ENCODE peak calls at places on chromosomes 1 and 21, in eight cellular contexts. X is IMR-90, V is psoas muscle, B is heart left ventricle, Q is ovary, E is HCT116, O is right lobe of liver, T is heart right ventricle. F is an unnamed sample. For H3K4me1, the result is how much of the 10 kb centered on the place peaks cover.

GRCh38 chr1:54516249-54516920 is 31.6 kb upstream of the ACOT11 start:
- DNase-seq in T (no peak), Q (no peak), B (no peak), X (peak), O (no peak), V (no peak), E (no peak), F (no peak)

GRCh38 chr21:35139382-35139715 is 90.2 kb upstream of the RUNX1 start:
- DNase-seq in O (no peak), E (no peak), V (no peak), Q (no peak), T (no peak), B (no peak), X (no peak), F (no peak)

GRCh38 chr1:7261490-7261889 is 476.2 kb downstream of the CAMTA1 start:
- DNase-seq in B (no peak), T (no peak), V (no peak), X (no peak), O (no peak), E (no peak), Q (no peak), F (no peak)

GRCh38 chr1:29655145-29655544 is 418.8 kb downstream of the PTPRU start:
- DNase-seq in T (no peak), B (no peak), Q (no peak), V (no peak), X (no peak), O (no peak), E (no peak), F (no peak)

GRCh38 chr1:163196449-163196787 is 6.3 kb downstream of the RGS5 start:
- DNase-seq in Q (no peak), E (no peak), X (no peak), T (no peak), V (no peak), B (no peak), O (no peak), F (no peak)

GRCh38 chr21:42366292-42367010 is at the start of gene TFF1:
- DNase-seq in O (no peak), T (no peak), V (no peak), E (no peak), B (no peak), Q (no peak), X (peak), F (no peak)

GRCh38 chr1:26705788-26706237 is 10.0 kb downstream of the ARID1A start:
- DNase-seq in Q (no peak), T (no peak), E (no peak), X (peak), V (no peak), O (no peak), B (no peak), F (no peak)

GRCh38 chr1:113540328-113540727 is 150.0 kb downstream of the MAGI3 start:
- DNase-seq in B (no peak), V (no peak), X (no peak), E (no peak), Q (no peak), T (no peak), O (no peak), F (no peak)

GRCh38 chr1:6419803-6420593 is at the start of gene HES2:
- DNase-seq in T (no peak), Q (no peak), B (no peak), O (no peak), V (no peak), X (no peak), E (no peak), F (peak)

GRCh38 chr1:79355073-79355472 is 348.5 kb upstream of the ADGRL4 start:
- DNase-seq in B (no peak), O (no peak), T (no peak), Q (no peak), E (no peak), X (peak), V (no peak), F (no peak)

GRCh38 chr1:165387956-165388355 is 31.4 kb upstream of the LMX1A start:
- DNase-seq in X (no peak), E (no peak), B (no peak), V (no peak), Q (no peak), O (no peak), T (no peak), F (no peak)

GRCh38 chr1:200346744-200347143 is 63.1 kb downstream of the ZNF281 start:
- DNase-seq in T (no peak), B (no peak), Q (no peak), X (peak), V (no peak), E (no peak), O (no peak), F (no peak)

GRCh38 chr1:87404306-87404705 is 75.6 kb downstream of the LMO4 start:
- DNase-seq in T (no peak), B (no peak), O (no peak), Q (no peak), X (no peak), E (no peak), V (no peak), F (no peak)

GRCh38 chr1:18957136-18957521 is 653 bp upstream of the IFFO2 start:
- DNase-seq in B (no peak), O (no peak), T (no peak), Q (no peak), E (no peak), X (no peak), V (no peak), F (peak)

GRCh38 chr1:201885531-201886075 is 3.1 kb upstream of the SHISA4 start:
- DNase-seq in Q (no peak), B (no peak), X (peak), V (peak), T (no peak), O (no peak), E (peak), F (no peak)

GRCh38 chr1:227572752-227573151 is 9.4 kb downstream of the ZNF678 start:
- DNase-seq in O (no peak), Q (no peak), T (peak), E (no peak), X (no peak), B (no peak), V (no peak), F (no peak)

GRCh38 chr1:237619553-237619952 is 271.2 kb downstream of the ZP4 start:
- DNase-seq in V (no peak), E (no peak), O (no peak), T (no peak), X (no peak), Q (no peak), B (no peak), F (no peak)

GRCh38 chr1:224493269-224493668 is 58.7 kb upstream of the WDR26 start:
- DNase-seq in E (no peak), O (no peak), B (no peak), X (no peak), T (no peak), V (no peak), Q (no peak), F (no peak)

GRCh38 chr1:182724215-182724614 is 39.8 kb upstream of the RGS8 start:
- DNase-seq in O (no peak), B (no peak), T (no peak), V (no peak), Q (no peak), E (no peak), X (no peak), F (no peak)

GRCh38 chr1:19398309-19398760 is 86.2 kb downstream of the SLC66A1 start:
- DNase-seq in T (no peak), E (no peak), Q (peak), O (no peak), B (no peak), V (no peak), X (peak), F (no peak)

GRCh38 chr1:197224160-197224559 is 43.9 kb upstream of the CRB1 start:
- DNase-seq in O (no peak), X (no peak), Q (no peak), E (no peak), B (no peak), T (no peak), V (no peak), F (no peak)

GRCh38 chr1:151915066-151915686 is 5.9 kb upstream of the THEM4 start:
- DNase-seq in X (peak), Q (no peak), T (no peak), B (no peak), O (no peak), E (no peak), V (no peak), F (no peak)

GRCh38 chr21:43362928-43363314 is 64.0 kb downstream of the SIK1 start:
- DNase-seq in Q (no peak), V (no peak), E (no peak), B (no peak), T (peak), X (no peak), O (peak), F (no peak)

GRCh38 chr21:31282095-31282709 is 61.9 kb downstream of the TIAM1 start:
- DNase-seq in V (peak), T (no peak), X (peak), E (peak), B (peak), Q (no peak), O (no peak), F (no peak)

GRCh38 chr1:226082959-226083302 is 20.4 kb downstream of the H3-3A start:
- DNase-seq in O (peak), Q (peak), X (no peak), E (no peak), V (peak), B (peak), T (peak), F (peak)

GRCh38 chr21:16176570-16176969 is 446.8 kb downstream of the USP25 start:
- DNase-seq in B (no peak), E (no peak), Q (peak), O (no peak), T (no peak), V (no peak), X (no peak), F (no peak)

GRCh38 chr1:170623171-170623570 is 40.8 kb upstream of the PRRX1 start:
- DNase-seq in V (no peak), E (peak), B (no peak), O (no peak), T (no peak), Q (no peak), X (peak), F (no peak)

GRCh38 chr1:11790880-11791715 is 14.7 kb downstream of the MTHFR start:
- DNase-seq in X (peak), V (peak), T (peak), E (peak), Q (peak), B (peak), O (peak), F (peak)

GRCh38 chr1:178324003-178324402 is 172.8 kb downstream of the CLEC20A start:
- DNase-seq in Q (no peak), X (peak), B (no peak), T (no peak), E (no peak), O (no peak), V (no peak), F (no peak)

GRCh38 chr1:155984341-155984740 is 6.0 kb upstream of the ARHGEF2 start:
- DNase-seq in V (no peak), B (no peak), Q (no peak), T (no peak), E (no peak), O (no peak), X (no peak), F (no peak)
- H3K4me1 ChIP-seq in V (under half), B (half or more), Q (under half), T (under half), E (under half), O (under half), X (under half), F (under half)

GRCh38 chr1:214551436-214552173 is at the start of gene PTPN14:
- DNase-seq in Q (peak), V (peak), B (peak), X (peak), O (peak), E (peak), T (peak), F (peak)
- TF ChIP-seq CTCF in Q (peak), V (peak), B (no peak), X (peak), O (no peak), E (peak), T (no peak), F (no peak)

DNA sequence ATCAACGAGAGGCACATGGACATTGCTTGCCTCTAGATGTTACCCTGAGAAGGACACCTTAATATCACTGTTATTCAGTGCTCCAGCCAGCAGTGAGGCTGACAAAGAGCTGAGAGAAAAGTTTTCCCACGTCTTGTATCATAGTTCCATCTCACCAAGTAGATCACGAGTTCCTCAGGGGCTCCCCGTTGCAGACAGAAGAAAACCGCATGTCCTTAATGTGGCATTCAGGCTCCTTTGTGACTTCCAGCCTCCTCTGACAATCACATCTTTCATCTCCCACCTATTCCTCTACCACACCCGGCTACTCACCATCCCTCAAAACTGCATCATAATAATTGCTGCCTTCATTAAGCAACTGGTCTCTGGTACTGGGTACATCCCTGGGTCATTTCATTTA is 75.3 kb downstream of the DMRTA2 start:
- DNase-seq in O (no peak), V (no peak), Q (no peak), B (no peak), X (no peak), E (no peak), T (no peak), F (no peak)
- H3K4me1 ChIP-seq in O (under half), V (under half), Q (under half), B (under half), X (under half), E (under half), T (under half), F (under half)

DNA sequence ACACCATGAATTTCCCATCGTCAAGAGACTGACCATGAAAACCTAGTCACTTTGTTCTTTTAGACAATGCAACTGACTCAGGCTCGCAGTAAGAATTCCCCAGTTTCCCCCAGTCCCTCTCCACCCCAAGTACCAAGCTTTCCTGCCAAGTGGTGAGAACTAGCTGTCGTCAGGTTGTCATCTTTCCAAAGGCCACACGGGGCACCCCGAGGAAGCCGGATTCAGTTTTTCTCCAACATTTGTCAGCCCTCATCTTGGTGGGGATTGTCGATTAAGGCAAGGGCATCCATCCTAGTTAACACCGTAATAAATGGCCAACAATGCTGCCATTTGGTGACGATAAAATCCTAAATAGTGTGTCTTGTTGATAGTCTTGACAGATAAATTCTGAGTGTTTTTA is 56.0 kb upstream of the PROX1 start:
- DNase-seq in X (no peak), Q (no peak), B (no peak), E (peak), T (no peak), O (no peak), V (no peak), F (no peak)
- TF ChIP-seq CTCF in X (no peak), Q (no peak), B (no peak), E (peak), T (no peak), O (peak), V (no peak), F (no peak)

GRCh38 chr1:25694591-25695007 is 78.0 kb downstream of the MAN1C1 start:
- DNase-seq in E (no peak), V (no peak), X (peak), B (no peak), O (no peak), Q (no peak), T (no peak), F (no peak)

GRCh38 chr1:25692560-25692959 is 76.0 kb downstream of the MAN1C1 start:
- DNase-seq in T (no peak), O (no peak), E (no peak), Q (no peak), B (no peak), V (no peak), X (no peak), F (no peak)

GRCh38 chr1:25695066-25695990 is 78.7 kb downstream of the MAN1C1 start:
- DNase-seq in E (no peak), Q (peak), T (peak), O (peak), X (peak), V (peak), B (peak), F (peak)

GRCh38 chr1:25695991-25696330 is 79.4 kb downstream of the MAN1C1 start:
- DNase-seq in E (no peak), B (no peak), Q (no peak), O (no peak), X (peak), T (no peak), V (peak), F (no peak)

GRCh38 chr1:25694167-25694566 is 77.6 kb downstream of the MAN1C1 start:
- DNase-seq in B (no peak), Q (peak), O (no peak), T (no peak), X (no peak), E (no peak), V (no peak), F (no peak)
- H3K4me1 ChIP-seq in B (half or more), Q (under half), O (under half), T (under half), X (under half), E (under half), V (under half), F (under half)

F was measured in pancreas.